ENCODE peak calls at places on chromosomes 2 and 18, in nine cellular contexts. V, G, Q, J, K, E, D, X and S are unnamed samples.

GRCh38 chr2:153873062-153874048 is 1.6 kb downstream of the GALNT13 start:
- DNase-seq in V (no peak), G (peak; percentile 51), Q (no peak), J (peak; percentile 52), K (no peak), E (no peak), D (no peak), X (no peak), S (peak; percentile 29)

GRCh38 chr2:150586858-150587257 is 99.4 kb upstream of the RND3 start:
- DNase-seq in V (no peak), G (no peak), Q (no peak), J (no peak), K (no peak), E (no peak), D (no peak), X (no peak), S (no peak)

GRCh38 chr2:128396500-128396891 is 77.8 kb upstream of the HS6ST1 start:
- DNase-seq in V (no peak), G (peak; percentile 34), Q (no peak), J (peak; percentile 25), K (no peak), E (peak; percentile 35), D (no peak), X (no peak), S (no peak)

GRCh38 chr2:56682397-56682760 is 498.6 kb downstream of the CCDC85A start:
- DNase-seq in V (no peak), G (no peak), Q (no peak), J (no peak), K (no peak), E (no peak), D (no peak), X (no peak), S (no peak)

GRCh38 chr2:240998706-240999000 is 235 bp downstream of the SNED1 start:
- DNase-seq in V (no peak), G (no peak), Q (no peak), J (no peak), K (no peak), E (no peak), D (no peak), X (no peak), S (no peak)

GRCh38 chr2:113324684-113325160 is 46.0 kb upstream of the PAX8 start:
- DNase-seq in V (peak; percentile 78), G (peak; percentile 78), Q (peak; percentile 30), J (peak; percentile 77), K (peak; percentile 79), E (no peak), D (peak; percentile 56), X (peak; percentile 14), S (peak; percentile 19)

GRCh38 chr18:63897072-63897471 is 9.6 kb downstream of the SERPINB2 start:
- DNase-seq in V (peak; percentile 21), G (no peak), Q (no peak), J (no peak), K (no peak), E (no peak), D (no peak), X (no peak), S (no peak)

GRCh38 chr18:42429208-42429607 is 474.2 kb downstream of the PIK3C3 start:
- DNase-seq in V (no peak), G (no peak), Q (no peak), J (no peak), K (no peak), E (no peak), D (no peak), X (no peak), S (peak; percentile 45)

GRCh38 chr2:619964-620363 is 57.2 kb downstream of the TMEM18 start:
- DNase-seq in V (no peak), G (no peak), Q (no peak), J (no peak), K (no peak), E (no peak), D (no peak), X (no peak), S (no peak)

GRCh38 chr2:200698217-200698616 is 112.4 kb downstream of the AOX1 start:
- DNase-seq in V (no peak), G (no peak), Q (no peak), J (no peak), K (no peak), E (no peak), D (no peak), X (no peak), S (no peak)

GRCh38 chr2:207115715-207116364 is 49.9 kb downstream of the KLF7 start:
- DNase-seq in V (no peak), G (no peak), Q (peak; percentile 44), J (no peak), K (no peak), E (no peak), D (no peak), X (no peak), S (no peak)

GRCh38 chr2:74228772-74229171 is 30.4 kb downstream of the MTHFD2 start:
- DNase-seq in V (no peak), G (no peak), Q (no peak), J (no peak), K (no peak), E (peak; percentile 25), D (no peak), X (no peak), S (no peak)

GRCh38 chr2:231246171-231246842 is 47.9 kb downstream of the ARMC9 start:
- DNase-seq in V (no peak), G (no peak), Q (no peak), J (no peak), K (no peak), E (no peak), D (no peak), X (no peak), S (no peak)

GRCh38 chr18:68314403-68314802 is 400.5 kb downstream of the TMX3 start:
- DNase-seq in V (peak; percentile 3), G (no peak), Q (peak; percentile 5), J (no peak), K (no peak), E (no peak), D (no peak), X (no peak), S (no peak)

GRCh38 chr2:112712903-112713584 is 7.8 kb upstream of the NT5DC4 start:
- DNase-seq in V (peak; percentile 73), G (no peak), Q (no peak), J (no peak), K (peak; percentile 27), E (no peak), D (no peak), X (no peak), S (no peak)

GRCh38 chr2:119696494-119697030 is 17.6 kb downstream of the TMEM177 start:
- DNase-seq in V (no peak), G (no peak), Q (no peak), J (no peak), K (no peak), E (no peak), D (no peak), X (no peak), S (no peak)

GRCh38 chr2:231378028-231378722 is 17.3 kb upstream of the B3GNT7 start:
- DNase-seq in V (no peak), G (no peak), Q (no peak), J (no peak), K (no peak), E (no peak), D (no peak), X (no peak), S (no peak)

GRCh38 chr2:573025-573424 is 104.2 kb downstream of the TMEM18 start:
- DNase-seq in V (no peak), G (no peak), Q (no peak), J (no peak), K (no peak), E (no peak), D (no peak), X (no peak), S (no peak)

GRCh38 chr2:68135448-68136320 is 22.0 kb upstream of the PNO1 start:
- DNase-seq in V (no peak), G (no peak), Q (no peak), J (no peak), K (no peak), E (no peak), D (no peak), X (no peak), S (no peak)

GRCh38 chr18:56747032-56747658 is 96.0 kb downstream of the WDR7 start:
- DNase-seq in V (no peak), G (no peak), Q (no peak), J (no peak), K (no peak), E (no peak), D (no peak), X (no peak), S (no peak)

GRCh38 chr18:4870177-4870773 is 326.8 kb downstream of the AKAIN1 start:
- DNase-seq in V (no peak), G (no peak), Q (no peak), J (no peak), K (no peak), E (no peak), D (no peak), X (no peak), S (no peak)

GRCh38 chr2:153133716-153134115 is 344.8 kb downstream of the RPRM start:
- DNase-seq in V (no peak), G (no peak), Q (no peak), J (no peak), K (no peak), E (no peak), D (no peak), X (no peak), S (no peak)

GRCh38 chr2:217789003-217789735 is 213.6 kb downstream of the TNS1 start:
- DNase-seq in V (peak; percentile 79), G (peak; percentile 88), Q (peak; percentile 43), J (peak; percentile 97), K (peak; percentile 48), E (peak; percentile 35), D (no peak), X (peak; percentile 76), S (peak; percentile 61)

GRCh38 chr2:84309281-84309680 is 149.8 kb downstream of the SUCLG1 start:
- DNase-seq in V (no peak), G (no peak), Q (no peak), J (no peak), K (no peak), E (no peak), D (no peak), X (no peak), S (no peak)

GRCh38 chr2:109260116-109260855 is 131.3 kb downstream of the SH3RF3 start:
- DNase-seq in V (no peak), G (no peak), Q (no peak), J (peak; percentile 29), K (no peak), E (no peak), D (no peak), X (no peak), S (no peak)

GRCh38 chr18:48137354-48138208 is 207.1 kb upstream of the SMAD2 start:
- DNase-seq in V (no peak), G (no peak), Q (no peak), J (no peak), K (peak; percentile 54), E (no peak), D (no peak), X (peak; percentile 44), S (no peak)

GRCh38 chr2:239225456-239225855 is 175.4 kb downstream of the HDAC4 start:
- DNase-seq in V (no peak), G (no peak), Q (no peak), J (no peak), K (no peak), E (no peak), D (peak; percentile 23), X (no peak), S (no peak)

GRCh38 chr2:43727634-43728014 is 46.2 kb upstream of the DYNC2LI1 start:
- DNase-seq in V (no peak), G (no peak), Q (no peak), J (no peak), K (no peak), E (no peak), D (no peak), X (no peak), S (no peak)

GRCh38 chr2:235390108-235390815 is 103.6 kb upstream of the AGAP1 start:
- DNase-seq in V (no peak), G (no peak), Q (peak; percentile 55), J (no peak), K (no peak), E (no peak), D (no peak), X (no peak), S (no peak)

GRCh38 chr2:62568983-62569837 is 63.2 kb upstream of the TMEM17 start:
- DNase-seq in V (no peak), G (no peak), Q (no peak), J (no peak), K (no peak), E (no peak), D (peak; percentile 2), X (no peak), S (no peak)

GRCh38 chr2:152585830-152586484 is 131.3 kb downstream of the PRPF40A start:
- DNase-seq in V (peak; percentile 48), G (no peak), Q (peak; percentile 96), J (no peak), K (peak; percentile 40), E (no peak), D (no peak), X (peak; percentile 32), S (no peak)